ENCODE peak calls at places on chromosomes 12 and 14, in six cellular contexts. G is lower lobe of right lung, D is H54, H is bronchial epithelial cell, Q is SW480, E is lung. F is an unnamed sample.

GRCh38 chr12:32261638-32262037 is 137.7 kb upstream of the FGD4 start:
- DNase-seq in H (no peak), D (no peak), E (no peak), G (no peak), Q (no peak), F (peak)

GRCh38 chr12:66742508-66743367 is 63.9 kb upstream of the GRIP1 start:
- DNase-seq in G (no peak), Q (no peak), H (no peak), E (no peak), D (no peak), F (no peak)

GRCh38 chr12:109879332-109880048 is 851 bp downstream of the GLTP start:
- DNase-seq in E (no peak), G (no peak), H (peak), Q (no peak), D (no peak), F (no peak)

GRCh38 chr12:28869197-28869596 is 279.9 kb upstream of the FAR2 start:
- DNase-seq in G (no peak), H (peak), Q (peak), D (no peak), E (no peak), F (peak)

GRCh38 chr14:100748403-100748802 is 21.7 kb downstream of the DLK1 start:
- DNase-seq in D (no peak), G (no peak), H (no peak), Q (no peak), E (no peak), F (no peak)

GRCh38 chr12:59695379-59695778 is 99.5 kb downstream of the SLC16A7 start:
- DNase-seq in D (no peak), G (no peak), Q (no peak), E (no peak), H (peak), F (peak)

GRCh38 chr12:58087428-58088117 is 146.2 kb downstream of the ATP23 start:
- DNase-seq in G (no peak), H (no peak), E (no peak), Q (no peak), D (no peak), F (no peak)

GRCh38 chr14:74240794-74241610 is 1.8 kb downstream of the VSX2 start:
- DNase-seq in G (no peak), D (no peak), H (no peak), Q (no peak), E (no peak), F (no peak)

GRCh38 chr12:87378526-87378925 is 650.7 kb downstream of the C12orf50 start:
- DNase-seq in G (no peak), D (no peak), Q (no peak), E (no peak), H (peak), F (no peak)

GRCh38 chr12:33752854-33753253 is 269.4 kb upstream of the ALG10 start:
- DNase-seq in Q (peak), E (no peak), G (no peak), D (no peak), H (peak), F (peak)

GRCh38 chr14:65972346-65972745 is 513.8 kb upstream of the CCDC196 start:
- DNase-seq in H (no peak), Q (no peak), E (no peak), G (no peak), D (no peak), F (no peak)

GRCh38 chr14:60670994-60671393 is 21.7 kb upstream of the SIX1 start:
- DNase-seq in E (no peak), D (no peak), Q (no peak), H (no peak), G (no peak), F (no peak)

GRCh38 chr12:124388679-124389536 is 94.0 kb downstream of the RFLNA start:
- DNase-seq in H (peak), E (peak), Q (no peak), G (peak), D (peak), F (peak)

GRCh38 chr12:19484738-19485137 is 45.4 kb downstream of the AEBP2 start:
- DNase-seq in E (no peak), H (no peak), D (no peak), G (no peak), Q (no peak), F (no peak)

GRCh38 chr14:73612339-73613045 is at the start of gene ACOT6:
- DNase-seq in E (peak), Q (peak), H (peak), D (peak), G (peak), F (peak)

GRCh38 chr12:130212384-130212783 is 50.1 kb downstream of the FZD10 start:
- DNase-seq in E (no peak), G (no peak), D (no peak), H (no peak), Q (no peak), F (no peak)

GRCh38 chr12:6552140-6552551 is 3.7 kb downstream of the IFFO1 start:
- DNase-seq in Q (no peak), D (no peak), H (no peak), E (no peak), G (no peak), F (no peak)

GRCh38 chr14:30928462-30928861 is 54.1 kb downstream of the COCH start:
- DNase-seq in Q (no peak), H (no peak), E (no peak), G (no peak), D (no peak), F (no peak)

GRCh38 chr12:116695464-116695725 is 42.5 kb downstream of the SPRING1 start:
- DNase-seq in E (no peak), H (no peak), G (no peak), Q (no peak), D (no peak), F (no peak)

GRCh38 chr12:129727100-129727499 is 176.7 kb downstream of the TMEM132D start:
- DNase-seq in Q (no peak), D (no peak), G (no peak), H (no peak), E (no peak), F (no peak)

GRCh38 chr12:115227137-115227615 is 543.2 kb upstream of the TBX3 start:
- DNase-seq in E (no peak), Q (peak), H (peak), D (peak), G (no peak), F (peak)

GRCh38 chr14:55717621-55718020 is 137.6 kb downstream of the KTN1 start:
- DNase-seq in G (no peak), Q (no peak), E (no peak), H (no peak), D (no peak), F (no peak)

GRCh38 chr12:32049956-32050355 is 56.7 kb upstream of the BICD1 start:
- DNase-seq in G (no peak), H (no peak), Q (no peak), D (no peak), E (no peak), F (no peak)

GRCh38 chr12:56931474-56931978 is 2.7 kb downstream of the SDR9C7 start:
- DNase-seq in H (peak), D (no peak), G (no peak), E (no peak), Q (peak), F (peak)

GRCh38 chr12:753401-754237 is 1.2 kb downstream of the WNK1 start:
- DNase-seq in D (no peak), Q (peak), E (peak), G (peak), H (no peak), F (peak)

GRCh38 chr14:104752338-104752734 is 611 bp upstream of the SIVA1 start:
- DNase-seq in H (no peak), G (no peak), Q (no peak), E (no peak), D (peak), F (no peak)

GRCh38 chr12:1662761-1663439 is 28.0 kb upstream of the ADIPOR2 start:
- DNase-seq in D (no peak), G (peak), H (peak), E (peak), Q (peak), F (peak)

GRCh38 chr14:32109676-32110075 is 32.6 kb downstream of the ARHGAP5 start:
- DNase-seq in E (no peak), G (no peak), H (no peak), Q (no peak), D (no peak), F (peak)

GRCh38 chr12:105399428-105400081 is 69.1 kb downstream of the C12orf75 start:
- DNase-seq in H (no peak), G (no peak), D (no peak), Q (no peak), E (no peak), F (no peak)

GRCh38 chr14:95496690-95497241 is 19.7 kb downstream of the SYNE3 start:
- DNase-seq in G (no peak), Q (no peak), D (no peak), H (no peak), E (no peak), F (no peak)

GRCh38 chr12:779745-780734 is 27.7 kb downstream of the WNK1 start:
- DNase-seq in Q (no peak), H (peak), D (no peak), E (no peak), G (no peak), F (peak)

GRCh38 chr12:43480591-43480990 is 71.4 kb downstream of the ADAMTS20 start:
- DNase-seq in E (no peak), H (no peak), G (no peak), Q (no peak), D (no peak), F (peak)

GRCh38 chr14:23352506-23353432 is at the start of gene SLC22A17:
- DNase-seq in D (peak), E (peak), G (peak), Q (peak), H (peak), F (peak)

GRCh38 chr14:51328089-51328941 is 88.3 kb downstream of the TMX1 start:
- DNase-seq in E (no peak), Q (peak), G (no peak), D (no peak), H (peak), F (peak)

GRCh38 chr14:33848706-33849454 is 102.0 kb downstream of the EGLN3 start:
- DNase-seq in E (peak), D (peak), Q (peak), G (no peak), H (peak), F (peak)

GRCh38 chr14:53683229-53683628 is 273.4 kb downstream of the BMP4 start:
- DNase-seq in Q (no peak), H (peak), E (no peak), D (no peak), G (no peak), F (no peak)

F was measured in kidney tubule cell.